ENCODE peak calls at places on chromosome 12, in four cellular contexts. I, O, L and Z are unnamed samples.

GRCh38 chr12:58809064-58809607 is 111.2 kb downstream of the LRIG3 start:
- DNase-seq in L (no peak), O (no peak), I (no peak), Z (no peak)

GRCh38 chr12:119479121-119479561 is 114.4 kb upstream of the TMEM233 start:
- DNase-seq in O (no peak), L (no peak), I (no peak), Z (no peak)

GRCh38 chr12:94553875-94554274 is 94.2 kb upstream of the CEP83 start:
- DNase-seq in O (no peak), L (no peak), I (no peak), Z (no peak)

GRCh38 chr12:25615119-25615518 is 62.0 kb upstream of the LMNTD1 start:
- DNase-seq in L (no peak), O (no peak), I (no peak), Z (no peak)

GRCh38 chr12:108803428-108804105 is 53.8 kb downstream of the SSH1 start:
- DNase-seq in I (peak; percentile 60), L (peak; percentile 84), O (peak; percentile 69), Z (peak; percentile 51)

GRCh38 chr12:42945927-42946326 is 356.4 kb upstream of the PRICKLE1 start:
- DNase-seq in L (no peak), I (no peak), O (no peak), Z (no peak)

GRCh38 chr12:78402366-78403134 is 462.0 kb upstream of the SYT1 start:
- DNase-seq in L (peak; percentile 20), I (no peak), O (no peak), Z (no peak)

GRCh38 chr12:28191018-28191595 is 851 bp downstream of the CCDC91 start:
- DNase-seq in L (no peak), O (no peak), I (peak; percentile 34), Z (no peak)

GRCh38 chr12:97306121-97306520 is 156.5 kb upstream of the RMST start:
- DNase-seq in O (no peak), L (no peak), I (no peak), Z (no peak)

GRCh38 chr12:93245543-93245942 is 132.2 kb upstream of the NUDT4 start:
- DNase-seq in I (no peak), L (peak; percentile 56), O (no peak), Z (no peak)

GRCh38 chr12:54282949-54283593 is 2.5 kb downstream of the HNRNPA1 start:
- DNase-seq in L (no peak), O (no peak), I (no peak), Z (peak; percentile 31)

GRCh38 chr12:42407306-42407705 is 81.3 kb downstream of the PPHLN1 start:
- DNase-seq in L (no peak), O (no peak), I (no peak), Z (no peak)

GRCh38 chr12:107494331-107494730 is 191.3 kb upstream of the PWP1 start:
- DNase-seq in L (no peak), I (no peak), O (no peak), Z (no peak)

GRCh38 chr12:83199069-83199468 is 512.4 kb downstream of the TMTC2 start:
- DNase-seq in L (peak; percentile 9), I (no peak), O (no peak), Z (no peak)

GRCh38 chr12:54421175-54421872 is 2.3 kb upstream of the ITGA5 start:
- DNase-seq in O (no peak), L (no peak), I (peak; percentile 81), Z (peak; percentile 71)

GRCh38 chr12:96103067-96103650 is 67.8 kb upstream of the LTA4H start:
- DNase-seq in I (no peak), O (no peak), L (no peak), Z (peak; percentile 27)

GRCh38 chr12:13698001-13698400 is 283.4 kb downstream of the GRIN2B start:
- DNase-seq in O (no peak), I (no peak), L (no peak), Z (no peak)

GRCh38 chr12:90854136-90854689 is 100.8 kb downstream of the CCER1 start:
- DNase-seq in O (peak; percentile 36), I (no peak), L (peak; percentile 75), Z (no peak)

GRCh38 chr12:11798856-11799530 is 149.5 kb downstream of the ETV6 start:
- DNase-seq in I (no peak), L (no peak), O (no peak), Z (no peak)

GRCh38 chr12:71799105-71799504 is 40.5 kb upstream of the TBC1D15 start:
- DNase-seq in L (peak; percentile 14), O (no peak), I (no peak), Z (no peak)

GRCh38 chr12:29164477-29165163 is 15.5 kb downstream of the FAR2 start:
- DNase-seq in L (no peak), I (no peak), O (no peak), Z (no peak)

GRCh38 chr12:47017901-47018479 is 61.4 kb upstream of the PCED1B start:
- DNase-seq in O (no peak), I (no peak), L (no peak), Z (no peak)

GRCh38 chr12:57236224-57236924 is 6.9 kb downstream of the SHMT2 start:
- DNase-seq in L (peak; percentile 84), O (no peak), I (peak; percentile 30), Z (no peak)

GRCh38 chr12:4272014-4272975 is 1.3 kb upstream of the CCND2 start:
- DNase-seq in I (peak; percentile 74), L (peak; percentile 90), O (no peak), Z (peak; percentile 75)

GRCh38 chr12:86712425-86712843 is 456.2 kb upstream of the MGAT4C start:
- DNase-seq in L (no peak), I (no peak), O (peak; percentile 95), Z (no peak)

GRCh38 chr12:44817687-44818086 is 58.4 kb downstream of the NELL2 start:
- DNase-seq in I (no peak), L (no peak), O (no peak), Z (no peak)

GRCh38 chr12:109716092-109716479 is 2.5 kb downstream of the FAM222A start:
- DNase-seq in O (no peak), L (no peak), I (no peak), Z (no peak)

GRCh38 chr12:12813120-12814101 is at the start of gene DDX47:
- DNase-seq in O (peak; percentile 82), I (peak; percentile 96), L (peak; percentile 96), Z (peak; percentile 97)

GRCh38 chr12:19430988-19431387 is 8.3 kb upstream of the AEBP2 start:
- DNase-seq in O (no peak), L (no peak), I (no peak), Z (no peak)

GRCh38 chr12:46650688-46651087 is 175.1 kb downstream of the SLC38A4 start:
- DNase-seq in I (no peak), O (no peak), L (no peak), Z (no peak)

GRCh38 chr12:124684971-124685688 is 117.7 kb upstream of the NCOR2 start:
- DNase-seq in L (no peak), O (no peak), I (no peak), Z (no peak)

GRCh38 chr12:43805149-43805856 is 814 bp downstream of the TWF1 start:
- DNase-seq in I (no peak), L (peak; percentile 13), O (no peak), Z (no peak)

GRCh38 chr12:13090054-13090453 is 13.4 kb downstream of the GSG1 start:
- DNase-seq in O (no peak), L (no peak), I (no peak), Z (no peak)

GRCh38 chr12:108605000-108605689 is 7.3 kb upstream of the TMEM119 start:
- DNase-seq in O (no peak), I (no peak), L (no peak), Z (no peak)

GRCh38 chr12:109500406-109501185 is 23.2 kb downstream of the UBE3B start:
- DNase-seq in L (no peak), I (no peak), O (no peak), Z (no peak)

GRCh38 chr12:99277988-99278387 is 369.6 kb upstream of the GARIN6 start:
- DNase-seq in L (no peak), I (no peak), O (no peak), Z (no peak)

GRCh38 chr12:128021561-128021960 is 245.4 kb upstream of the TMEM132C start:
- DNase-seq in L (no peak), O (no peak), I (no peak), Z (no peak)

GRCh38 chr12:128025856-128026255 is 241.1 kb upstream of the TMEM132C start:
- DNase-seq in L (no peak), O (no peak), I (peak; percentile 18), Z (no peak)

GRCh38 chr12:128026696-128027574 is 240.0 kb upstream of the TMEM132C start:
- DNase-seq in I (no peak), O (no peak), L (no peak), Z (no peak)
- H3K9me3 ChIP-seq in I (no peaks in the 10 kb centered on the region), O (peaks cover 16% of the 10 kb centered on the region), L (no peaks in the 10 kb centered on the region), Z (no peaks in the 10 kb centered on the region)

DNA sequence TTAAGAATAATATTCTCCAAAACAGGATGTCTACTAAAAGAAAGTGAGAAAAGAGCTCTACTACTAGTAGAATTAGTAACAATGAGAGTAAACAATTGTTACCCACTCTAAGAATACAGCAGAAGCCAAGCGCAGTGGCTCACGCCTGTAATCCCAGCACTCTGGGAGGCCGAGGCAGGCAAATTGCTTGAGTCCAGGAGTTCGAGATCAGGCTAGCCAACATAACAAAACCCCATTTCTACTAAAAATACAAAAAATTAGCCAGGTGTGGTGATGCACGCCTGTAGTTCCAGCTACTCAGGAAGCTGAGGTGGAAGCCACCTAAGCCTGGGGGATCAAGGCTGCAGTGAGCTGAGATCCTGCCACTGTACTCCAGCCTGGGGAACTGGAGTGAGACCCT is 4.7 kb downstream of the DNAJC14 start:
- DNase-seq in O (no peak), L (no peak), I (no peak), Z (no peak)
- H3K27ac ChIP-seq in O (no peak overlapping the region), L (peak overlapping the region; percentile 31), I (no peak overlapping the region), Z (no peak overlapping the region)

DNA sequence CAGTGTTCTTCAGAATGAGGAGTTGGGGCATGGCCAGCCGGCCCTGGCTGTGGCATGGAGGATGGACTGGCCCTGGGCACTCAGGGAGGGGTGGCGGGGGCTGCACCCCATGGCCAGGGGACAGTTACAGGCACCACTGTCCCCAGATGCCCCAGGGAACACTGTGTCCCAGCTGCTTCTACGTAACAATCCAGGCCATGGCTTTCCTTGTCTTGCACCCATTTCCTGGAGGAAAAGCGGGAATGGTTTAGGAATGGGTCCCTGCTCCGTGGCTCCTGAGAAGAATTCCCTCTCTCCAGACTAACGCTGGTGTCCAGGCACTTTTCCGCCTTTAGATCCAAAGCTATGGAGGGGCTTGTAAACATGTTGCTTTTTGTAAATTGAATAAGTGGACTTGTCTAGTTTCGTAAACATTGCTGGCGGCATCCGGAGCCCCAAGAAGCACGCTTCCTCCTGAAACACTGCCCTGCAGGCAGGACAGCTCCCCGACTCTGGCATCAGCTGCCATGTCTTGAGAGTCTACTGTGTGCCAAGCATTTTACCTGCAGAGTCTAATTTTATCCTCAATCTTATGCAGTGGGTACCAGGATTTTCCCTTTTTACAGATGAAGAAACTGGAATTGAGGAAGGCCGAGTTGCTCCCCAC is 238.3 kb downstream of the SLC41A2 start:
- DNase-seq in I (no peak), L (no peak), O (no peak), Z (no peak)
- H3K4me3 ChIP-seq in I (peak overlapping the region; percentile 54), L (no peak overlapping the region), O (no peak overlapping the region), Z (peak overlapping the region; percentile 56)

DNA sequence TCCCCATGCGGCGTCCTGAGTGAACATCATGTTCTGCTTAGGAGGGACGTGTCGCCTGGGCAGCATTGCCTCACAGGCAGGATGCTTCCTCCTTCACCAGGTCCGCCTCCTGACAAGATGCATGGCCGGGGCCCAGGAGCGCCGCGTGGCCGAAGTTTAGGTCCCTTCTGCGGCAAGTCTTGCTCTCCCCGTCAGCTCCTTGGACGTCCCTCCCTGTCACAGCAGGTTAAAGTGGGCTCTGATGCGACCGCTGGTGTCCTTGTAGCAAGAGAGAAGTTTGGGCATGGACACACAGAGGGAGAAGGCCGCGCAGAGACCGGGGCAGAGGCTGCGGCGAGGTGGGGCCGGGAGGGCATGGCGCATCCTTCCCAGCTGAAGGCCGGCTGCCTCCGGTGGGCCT is 9.4 kb upstream of the GALNT9 start:
- DNase-seq in I (no peak), O (no peak), L (no peak), Z (no peak)
- H3K9me3 ChIP-seq in I (no peaks in the 10 kb centered on the region), O (no peaks in the 10 kb centered on the region), L (no peaks in the 10 kb centered on the region), Z (no peaks in the 10 kb centered on the region)